ENCODE peak calls at places on chromosome 17, in ten cellular contexts. One of them, this sample, is unnamed.

GRCh38 chr17:1186923-1187771 is 7.4 kb upstream of the ABR start:
- DNase-seq in suprapubic skin: peak; percentile 90
- DNase-seq in GM06990: peak; percentile 83
- DNase-seq in colonic mucosa: peak; percentile 79
- DNase-seq in HL-60: peak; percentile 69
- DNase-seq in CD8-positive, alpha-beta T cell: peak; percentile 79
- DNase-seq in lower lobe of right lung: peak; percentile 90
- DNase-seq in bronchial epithelial cell: peak; percentile 67
- DNase-seq in mucosa of descending colon: peak; percentile 78
- DNase-seq in dorsolateral prefrontal cortex: peak; percentile 82
- DNase-seq in this sample: peak; percentile 53

GRCh38 chr17:34015253-34015652 is 239.8 kb upstream of the CCL2 start:
- DNase-seq in HL-60: no peak
- DNase-seq in suprapubic skin: no peak
- DNase-seq in dorsolateral prefrontal cortex: no peak
- DNase-seq in CD8-positive, alpha-beta T cell: no peak
- DNase-seq in lower lobe of right lung: no peak
- DNase-seq in colonic mucosa: no peak
- DNase-seq in bronchial epithelial cell: no peak
- DNase-seq in mucosa of descending colon: no peak
- DNase-seq in GM06990: no peak
- DNase-seq in this sample: no peak

GRCh38 chr17:35293151-35293837 is 50.4 kb downstream of the SLFN5 start:
- DNase-seq in dorsolateral prefrontal cortex: no peak
- DNase-seq in GM06990: no peak
- DNase-seq in lower lobe of right lung: no peak
- DNase-seq in colonic mucosa: no peak
- DNase-seq in CD8-positive, alpha-beta T cell: no peak
- DNase-seq in suprapubic skin: no peak
- DNase-seq in mucosa of descending colon: no peak
- DNase-seq in bronchial epithelial cell: no peak
- DNase-seq in HL-60: no peak
- DNase-seq in this sample: no peak

GRCh38 chr17:34163681-34164080 is 91.4 kb upstream of the CCL2 start:
- DNase-seq in HL-60: peak; percentile 47
- DNase-seq in GM06990: no peak
- DNase-seq in bronchial epithelial cell: no peak
- DNase-seq in mucosa of descending colon: no peak
- DNase-seq in colonic mucosa: no peak
- DNase-seq in lower lobe of right lung: no peak
- DNase-seq in dorsolateral prefrontal cortex: no peak
- DNase-seq in CD8-positive, alpha-beta T cell: no peak
- DNase-seq in suprapubic skin: no peak
- DNase-seq in this sample: no peak

GRCh38 chr17:7929158-7930029 is at the start of gene KCNAB3:
- DNase-seq in suprapubic skin: peak; percentile 58
- DNase-seq in lower lobe of right lung: no peak
- DNase-seq in HL-60: no peak
- DNase-seq in mucosa of descending colon: peak; percentile 45
- DNase-seq in CD8-positive, alpha-beta T cell: peak; percentile 49
- DNase-seq in colonic mucosa: no peak
- DNase-seq in dorsolateral prefrontal cortex: peak; percentile 84
- DNase-seq in bronchial epithelial cell: peak; percentile 58
- DNase-seq in GM06990: no peak
- DNase-seq in this sample: peak; percentile 39

GRCh38 chr17:34579017-34579946 is at the start of gene TMEM132E:
- DNase-seq in lower lobe of right lung: peak; percentile 59
- DNase-seq in HL-60: peak; percentile 5
- DNase-seq in mucosa of descending colon: peak; percentile 14
- DNase-seq in CD8-positive, alpha-beta T cell: no peak
- DNase-seq in colonic mucosa: peak; percentile 25
- DNase-seq in dorsolateral prefrontal cortex: peak; percentile 88
- DNase-seq in GM06990: no peak
- DNase-seq in bronchial epithelial cell: no peak
- DNase-seq in suprapubic skin: no peak
- DNase-seq in this sample: no peak

GRCh38 chr17:14301761-14302401 is 1.0 kb downstream of the HS3ST3B1 start:
- DNase-seq in mucosa of descending colon: peak; percentile 31
- DNase-seq in CD8-positive, alpha-beta T cell: peak; percentile 55
- DNase-seq in dorsolateral prefrontal cortex: no peak
- DNase-seq in lower lobe of right lung: peak; percentile 65
- DNase-seq in colonic mucosa: peak; percentile 44
- DNase-seq in GM06990: peak; percentile 43
- DNase-seq in bronchial epithelial cell: no peak
- DNase-seq in HL-60: peak; percentile 49
- DNase-seq in suprapubic skin: peak; percentile 78
- DNase-seq in this sample: no peak

GRCh38 chr17:69581061-69581955 is 166.8 kb downstream of the MAP2K6 start:
- DNase-seq in lower lobe of right lung: no peak
- DNase-seq in mucosa of descending colon: no peak
- DNase-seq in GM06990: peak; percentile 75
- DNase-seq in dorsolateral prefrontal cortex: no peak
- DNase-seq in colonic mucosa: no peak
- DNase-seq in bronchial epithelial cell: no peak
- DNase-seq in CD8-positive, alpha-beta T cell: peak; percentile 10
- DNase-seq in suprapubic skin: no peak
- DNase-seq in HL-60: no peak
- DNase-seq in this sample: no peak

GRCh38 chr17:50051082-50051576 is 4.8 kb upstream of the ITGA3 start:
- DNase-seq in suprapubic skin: peak; percentile 57
- DNase-seq in mucosa of descending colon: no peak
- DNase-seq in bronchial epithelial cell: peak; percentile 91
- DNase-seq in GM06990: peak; percentile 35
- DNase-seq in lower lobe of right lung: no peak
- DNase-seq in colonic mucosa: no peak
- DNase-seq in CD8-positive, alpha-beta T cell: no peak
- DNase-seq in HL-60: peak; percentile 7
- DNase-seq in dorsolateral prefrontal cortex: no peak
- DNase-seq in this sample: peak; percentile 82

GRCh38 chr17:41536741-41537613 is 8.9 kb upstream of the KRT19 start:
- DNase-seq in lower lobe of right lung: no peak
- DNase-seq in HL-60: no peak
- DNase-seq in colonic mucosa: no peak
- DNase-seq in bronchial epithelial cell: no peak
- DNase-seq in CD8-positive, alpha-beta T cell: no peak
- DNase-seq in mucosa of descending colon: no peak
- DNase-seq in suprapubic skin: no peak
- DNase-seq in dorsolateral prefrontal cortex: peak; percentile 5
- DNase-seq in GM06990: no peak
- DNase-seq in this sample: no peak

GRCh38 chr17:6205525-6205924 is 135.3 kb downstream of the WSCD1 start:
- DNase-seq in colonic mucosa: no peak
- DNase-seq in GM06990: no peak
- DNase-seq in lower lobe of right lung: no peak
- DNase-seq in mucosa of descending colon: no peak
- DNase-seq in HL-60: no peak
- DNase-seq in bronchial epithelial cell: no peak
- DNase-seq in suprapubic skin: no peak
- DNase-seq in dorsolateral prefrontal cortex: no peak
- DNase-seq in CD8-positive, alpha-beta T cell: no peak
- DNase-seq in this sample: no peak

GRCh38 chr17:73068322-73069153 is 23.9 kb downstream of the SLC39A11 start:
- DNase-seq in bronchial epithelial cell: peak; percentile 84
- DNase-seq in GM06990: no peak
- DNase-seq in lower lobe of right lung: no peak
- DNase-seq in HL-60: peak; percentile 83
- DNase-seq in dorsolateral prefrontal cortex: no peak
- DNase-seq in CD8-positive, alpha-beta T cell: no peak
- DNase-seq in colonic mucosa: no peak
- DNase-seq in suprapubic skin: no peak
- DNase-seq in mucosa of descending colon: no peak
- DNase-seq in this sample: no peak

GRCh38 chr17:81034168-81034777 is 678 bp upstream of the BAIAP2 start:
- DNase-seq in dorsolateral prefrontal cortex: no peak
- DNase-seq in colonic mucosa: no peak
- DNase-seq in mucosa of descending colon: no peak
- DNase-seq in CD8-positive, alpha-beta T cell: no peak
- DNase-seq in bronchial epithelial cell: no peak
- DNase-seq in GM06990: no peak
- DNase-seq in suprapubic skin: no peak
- DNase-seq in lower lobe of right lung: no peak
- DNase-seq in HL-60: no peak
- DNase-seq in this sample: no peak

GRCh38 chr17:57090560-57091185 is 5.6 kb downstream of the AKAP1 start:
- DNase-seq in GM06990: no peak
- DNase-seq in CD8-positive, alpha-beta T cell: no peak
- DNase-seq in suprapubic skin: no peak
- DNase-seq in mucosa of descending colon: no peak
- DNase-seq in bronchial epithelial cell: peak; percentile 57
- DNase-seq in HL-60: peak; percentile 40
- DNase-seq in dorsolateral prefrontal cortex: no peak
- DNase-seq in colonic mucosa: no peak
- DNase-seq in lower lobe of right lung: no peak
- DNase-seq in this sample: no peak
- H3K4me3 ChIP-seq in GM06990: no peak overlapping the region
- H3K4me3 ChIP-seq in CD8-positive, alpha-beta T cell: no peak overlapping the region
- H3K4me3 ChIP-seq in suprapubic skin: no peak overlapping the region
- H3K4me3 ChIP-seq in mucosa of descending colon: no peak overlapping the region
- H3K4me3 ChIP-seq in bronchial epithelial cell: no peak overlapping the region
- H3K4me3 ChIP-seq in HL-60: no peak overlapping the region
- H3K4me3 ChIP-seq in dorsolateral prefrontal cortex: no peak overlapping the region
- H3K4me3 ChIP-seq in colonic mucosa: no peak overlapping the region
- H3K4me3 ChIP-seq in lower lobe of right lung: no peak overlapping the region
- H3K4me3 ChIP-seq in this sample: no peak overlapping the region

DNA sequence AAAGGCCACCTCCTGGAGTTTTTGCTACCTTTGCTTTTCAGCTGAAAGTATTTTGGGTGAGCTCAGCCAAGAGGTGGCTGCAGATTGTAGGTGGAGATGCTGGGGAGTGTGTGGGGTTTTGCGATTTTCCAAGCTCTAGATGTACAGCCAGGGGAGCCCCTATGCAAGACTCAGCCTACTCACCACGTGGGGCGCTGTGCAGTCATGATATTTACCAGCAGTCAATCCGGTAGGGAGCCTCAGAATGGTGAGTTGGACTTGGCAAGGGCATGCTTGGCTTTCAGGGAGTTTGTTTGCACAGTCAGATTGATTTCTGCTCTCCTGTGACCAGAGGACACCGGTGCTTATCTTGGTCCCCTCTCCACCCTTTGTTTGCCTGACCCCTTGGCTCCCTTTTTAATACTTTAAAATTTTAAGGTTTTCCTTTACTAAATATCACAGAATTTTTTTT is 175.3 kb downstream of the UTP18 start:
- DNase-seq in lower lobe of right lung: peak; percentile 61
- DNase-seq in mucosa of descending colon: peak; percentile 63
- DNase-seq in bronchial epithelial cell: peak; percentile 61
- DNase-seq in suprapubic skin: no peak
- DNase-seq in dorsolateral prefrontal cortex: peak; percentile 76
- DNase-seq in colonic mucosa: peak; percentile 42
- DNase-seq in HL-60: peak; percentile 36
- DNase-seq in GM06990: no peak
- DNase-seq in CD8-positive, alpha-beta T cell: no peak
- DNase-seq in this sample: no peak
- TF ChIP-seq CTCF in lower lobe of right lung: peak; percentile 34
- TF ChIP-seq CTCF in mucosa of descending colon: no peak
- TF ChIP-seq CTCF in bronchial epithelial cell: peak; percentile 51
- TF ChIP-seq CTCF in suprapubic skin: no peak
- TF ChIP-seq CTCF in dorsolateral prefrontal cortex: peak; percentile 43
- TF ChIP-seq CTCF in colonic mucosa: no peak
- TF ChIP-seq CTCF in HL-60: no peak
- TF ChIP-seq CTCF in GM06990: peak; percentile 72
- TF ChIP-seq CTCF in CD8-positive, alpha-beta T cell: no peak
- TF ChIP-seq CTCF in this sample: peak; percentile 29

DNA sequence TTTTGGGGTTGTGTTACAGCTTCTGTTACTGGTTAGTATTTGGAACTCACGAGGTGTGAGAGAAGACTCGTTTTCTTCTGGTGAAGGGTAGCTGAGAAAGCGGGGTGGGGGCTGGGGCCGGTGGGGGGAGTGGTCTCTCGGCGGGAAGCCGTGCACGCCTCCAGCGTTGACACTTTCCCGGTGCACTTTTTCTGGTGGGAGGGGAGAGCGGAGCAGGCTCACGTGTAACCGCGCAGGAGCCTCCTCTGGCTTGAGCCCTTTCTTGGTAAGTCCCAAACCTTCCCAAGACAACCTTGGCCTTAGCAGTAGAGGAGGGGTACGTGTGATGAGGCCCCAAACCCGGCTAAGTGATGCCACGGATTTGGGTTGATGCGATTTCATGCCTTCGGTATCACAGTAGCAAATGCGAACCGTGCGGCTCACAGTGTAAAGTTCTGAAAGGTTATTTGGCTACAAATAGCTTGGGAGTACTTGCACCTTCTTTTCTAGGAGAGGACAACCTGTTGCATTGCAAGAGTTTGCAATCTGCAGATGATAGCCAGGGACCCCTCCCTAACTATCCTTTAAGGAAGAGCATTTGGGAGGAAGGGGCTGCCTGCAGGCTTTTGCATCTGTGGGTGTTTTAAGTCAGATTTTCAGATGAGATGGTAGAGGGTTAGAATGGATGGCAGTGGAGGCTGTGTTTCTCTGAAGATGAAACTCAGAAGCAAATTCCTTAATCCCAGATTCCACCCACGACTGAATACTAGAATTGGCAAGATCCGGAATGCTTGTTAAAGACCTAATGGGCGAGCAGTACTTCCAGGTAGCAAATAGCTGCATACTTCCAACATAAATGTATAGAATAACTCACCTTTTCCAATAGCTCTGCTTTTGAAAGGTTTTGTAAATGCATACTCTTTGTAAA is 1.5 kb downstream of the HLF start:
- DNase-seq in HL-60: no peak
- DNase-seq in CD8-positive, alpha-beta T cell: no peak
- DNase-seq in mucosa of descending colon: no peak
- DNase-seq in colonic mucosa: no peak
- DNase-seq in GM06990: peak; percentile 1
- DNase-seq in bronchial epithelial cell: no peak
- DNase-seq in suprapubic skin: no peak
- DNase-seq in dorsolateral prefrontal cortex: no peak
- DNase-seq in lower lobe of right lung: no peak
- DNase-seq in this sample: no peak
- H3K4me3 ChIP-seq in HL-60: no peak overlapping the region
- H3K4me3 ChIP-seq in CD8-positive, alpha-beta T cell: no peak overlapping the region
- H3K4me3 ChIP-seq in mucosa of descending colon: no peak overlapping the region
- H3K4me3 ChIP-seq in colonic mucosa: peak overlapping the region; percentile 37
- H3K4me3 ChIP-seq in GM06990: no peak overlapping the region
- H3K4me3 ChIP-seq in bronchial epithelial cell: no peak overlapping the region
- H3K4me3 ChIP-seq in suprapubic skin: peak overlapping the region; percentile 79
- H3K4me3 ChIP-seq in dorsolateral prefrontal cortex: peak overlapping the region; percentile 84
- H3K4me3 ChIP-seq in lower lobe of right lung: peak overlapping the region; percentile 61
- H3K4me3 ChIP-seq in this sample: no peak overlapping the region

DNA sequence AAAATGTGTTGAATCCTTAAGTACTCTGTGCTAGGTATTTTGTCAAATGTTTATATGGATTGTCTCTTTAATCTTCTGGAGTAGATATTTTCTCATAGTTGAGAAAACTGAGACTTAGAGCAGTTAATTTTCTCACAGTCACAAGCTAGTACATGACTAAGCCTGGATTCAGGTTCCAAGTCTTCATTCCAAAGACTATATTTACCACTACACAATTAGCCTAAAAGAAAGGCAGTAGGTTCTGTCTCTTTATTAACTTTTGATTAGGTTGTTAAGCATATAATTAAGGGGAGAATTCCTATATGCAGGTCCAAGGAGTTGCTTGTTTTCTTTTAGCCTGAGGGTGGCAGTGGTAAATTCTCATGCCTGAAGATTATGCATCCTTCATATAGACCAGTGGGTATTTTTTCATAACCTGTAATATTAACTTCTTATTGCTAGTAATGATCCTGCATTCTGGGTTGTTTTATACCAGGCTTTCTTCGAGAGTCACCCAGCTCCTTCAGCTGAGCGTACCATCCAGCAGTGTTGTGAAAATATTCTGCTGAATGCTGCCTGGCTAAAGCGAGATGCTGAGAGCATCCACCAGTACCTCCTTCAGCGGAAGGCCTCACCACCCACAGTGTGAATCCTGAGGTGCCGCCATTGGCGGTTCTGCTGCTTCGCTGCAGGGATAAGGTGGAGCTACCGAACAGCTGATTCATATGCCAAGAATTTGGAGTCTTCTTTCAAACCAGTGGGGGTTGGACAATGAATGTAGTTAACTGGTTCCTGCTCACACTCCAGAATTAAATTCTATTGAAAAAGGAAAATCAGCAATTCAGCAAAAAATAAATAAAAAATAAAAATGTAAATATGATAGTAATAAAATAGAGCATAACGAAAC is 28.2 kb upstream of the KPNB1 start:
- DNase-seq in bronchial epithelial cell: peak; percentile 90
- DNase-seq in HL-60: no peak
- DNase-seq in dorsolateral prefrontal cortex: peak; percentile 77
- DNase-seq in CD8-positive, alpha-beta T cell: no peak
- DNase-seq in suprapubic skin: no peak
- DNase-seq in mucosa of descending colon: no peak
- DNase-seq in GM06990: no peak
- DNase-seq in colonic mucosa: no peak
- DNase-seq in lower lobe of right lung: no peak
- DNase-seq in this sample: peak; percentile 59
- TF ChIP-seq CTCF in bronchial epithelial cell: no peak
- TF ChIP-seq CTCF in HL-60: no peak
- TF ChIP-seq CTCF in dorsolateral prefrontal cortex: peak; percentile 19
- TF ChIP-seq CTCF in CD8-positive, alpha-beta T cell: no peak
- TF ChIP-seq CTCF in suprapubic skin: no peak
- TF ChIP-seq CTCF in mucosa of descending colon: no peak
- TF ChIP-seq CTCF in GM06990: no peak
- TF ChIP-seq CTCF in colonic mucosa: no peak
- TF ChIP-seq CTCF in lower lobe of right lung: no peak
- TF ChIP-seq CTCF in this sample: no peak